ENCODE peak calls at places on chromosomes 3 and 15, in five cellular contexts. N is GM12864, B is esophagus muscularis mucosa, E is fibroblast of villous mesenchyme, H is left ventricle myocardium inferior. T is an unnamed sample.

GRCh38 chr15:75809986-75810750 is 33.1 kb upstream of the UBE2Q2 start:
- DNase-seq in B (no peak), N (no peak), E (peak), H (no peak), T (peak)

GRCh38 chr15:68592054-68592453 is 13.3 kb downstream of the CORO2B start:
- DNase-seq in E (no peak), H (no peak), N (no peak), B (no peak), T (no peak)

GRCh38 chr3:146250449-146251382 is at the start of gene PLSCR4:
- DNase-seq in E (peak), N (no peak), B (peak), H (peak), T (peak)

GRCh38 chr3:12369598-12369997 is 80.7 kb downstream of the PPARG start:
- DNase-seq in E (peak), B (no peak), N (no peak), H (no peak), T (no peak)

GRCh38 chr3:46378426-46378942 is 7.7 kb downstream of the CCR5 start:
- DNase-seq in E (peak), N (no peak), B (no peak), H (peak), T (peak)

GRCh38 chr3:160860346-160860745 is 104.3 kb downstream of the PPM1L start:
- DNase-seq in N (no peak), H (no peak), B (no peak), E (no peak), T (no peak)

GRCh38 chr15:41994171-41994650 is 21.9 kb upstream of the EHD4 start:
- DNase-seq in N (no peak), H (no peak), E (no peak), B (no peak), T (no peak)

GRCh38 chr15:76533060-76533955 is 196.7 kb downstream of the ISL2 start:
- DNase-seq in E (peak), H (no peak), N (no peak), B (no peak), T (no peak)

GRCh38 chr15:28098766-28099554 is at the start of gene OCA2:
- DNase-seq in B (no peak), E (peak), N (no peak), H (peak), T (peak)

GRCh38 chr3:130748520-130748919 is 1.9 kb upstream of the PIK3R4 start:
- DNase-seq in B (no peak), H (no peak), E (no peak), N (no peak), T (no peak)

DNA sequence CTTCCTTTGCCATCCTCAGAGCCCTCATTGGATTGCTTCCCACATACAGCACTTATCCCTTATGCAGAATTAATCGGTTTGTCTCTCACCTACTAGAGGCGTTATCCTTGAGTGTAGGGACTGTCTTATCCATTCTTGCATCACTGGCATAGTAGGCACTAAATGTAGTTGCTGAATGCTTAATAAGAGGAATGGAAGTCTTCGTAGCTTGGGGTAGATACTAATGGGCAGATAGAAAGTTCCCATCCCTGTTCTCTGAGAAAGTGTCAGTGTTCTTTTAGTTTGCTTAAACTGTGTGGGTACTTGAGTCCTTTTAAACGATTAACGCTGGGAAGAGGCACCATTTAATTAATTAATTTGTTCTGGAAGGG is 1.4 kb upstream of the MBNL1 start:
- DNase-seq in H (no peak), E (no peak), B (no peak), N (no peak), T (no peak)
- H3K4me3 ChIP-seq in H (peak), E (no peak), B (peak), N (no peak), T (peak)

GRCh38 chr15:101539930-101540329 is 50.4 kb upstream of the PCSK6 start:
- DNase-seq in E (no peak), B (peak), N (no peak), H (no peak), T (no peak)

GRCh38 chr15:101539492-101539891 is 50.0 kb upstream of the PCSK6 start:
- DNase-seq in B (peak), H (no peak), E (no peak), N (no peak), T (no peak)

GRCh38 chr15:101538996-101539395 is 49.5 kb upstream of the PCSK6 start:
- DNase-seq in H (no peak), E (no peak), N (no peak), B (peak), T (no peak)

GRCh38 chr15:101541501-101542292 is 52.2 kb upstream of the PCSK6 start:
- DNase-seq in N (no peak), H (no peak), B (no peak), E (no peak), T (no peak)

DNA sequence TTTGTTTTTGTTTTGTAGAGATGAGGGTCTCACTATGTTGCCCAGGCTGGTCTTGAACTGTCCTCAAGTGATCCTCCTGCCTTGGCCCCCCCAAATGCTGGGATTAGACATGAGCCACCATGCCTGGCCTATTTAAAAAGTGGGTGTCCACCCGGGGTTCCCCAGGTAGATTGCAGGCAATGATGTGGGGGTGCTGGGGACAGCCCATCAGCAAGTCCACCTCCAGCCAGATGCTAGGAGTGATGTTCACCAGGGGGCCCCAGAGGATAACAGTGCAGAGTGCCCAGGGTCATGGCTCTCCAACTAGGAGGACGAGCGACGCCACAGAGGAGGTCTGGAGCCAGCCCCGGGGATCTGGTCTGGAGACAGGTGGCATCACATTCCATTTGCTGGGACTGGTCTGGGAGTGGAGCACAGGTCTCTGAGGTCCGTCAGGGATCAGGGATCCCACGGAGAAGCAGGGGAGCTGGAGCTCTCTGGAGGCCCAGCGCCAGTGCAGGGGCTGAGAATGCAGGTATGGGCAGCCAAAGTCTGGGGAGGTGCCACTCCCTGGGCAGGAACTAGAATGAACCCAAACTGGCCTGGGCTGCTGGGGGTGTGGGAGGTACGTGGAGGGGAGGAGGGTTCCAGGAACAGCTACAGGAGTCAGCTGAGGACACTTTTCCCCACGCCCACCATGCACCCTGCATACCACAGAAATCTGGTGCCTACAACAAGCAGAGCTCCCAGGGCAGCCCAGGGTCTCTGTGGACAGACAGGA is 51.2 kb upstream of the PCSK6 start:
- DNase-seq in H (no peak), E (no peak), B (no peak), N (no peak), T (no peak)
- TF ChIP-seq CTCF in H (peak), E (peak), B (no peak), N (no peak), T (no peak)

GRCh38 chr3:191382661-191383060 is 52.3 kb upstream of the UTS2B start:
- DNase-seq in H (no peak), E (no peak), N (no peak), B (no peak), T (no peak)
- H3K4me3 ChIP-seq in H (no peak), E (no peak), N (no peak), B (no peak), T (no peak)

GRCh38 chr3:18099611-18100010 is 325.5 kb downstream of the SATB1 start:
- DNase-seq in N (no peak), H (no peak), E (no peak), B (no peak), T (peak)
- TF ChIP-seq CTCF in N (no peak), H (no peak), E (no peak), B (no peak), T (no peak)

T was measured in AG10803.